ENCODE peak calls at places on chromosomes 13 and 19, in nine cellular contexts. A is heart right ventricle, W is Peyer's patch, G is cardiac muscle cell, X is SK-N-MC, J is ascending aorta, R is IMR-90, Y is PC-3, O is upper lobe of right lung. Z is an unnamed sample.

GRCh38 chr19:5578094-5578846 is 10.5 kb upstream of the TINCR start:
- DNase-seq in R (peak), A (peak), Y (peak), G (peak), W (peak), O (peak), J (no peak), X (no peak), Z (no peak)

GRCh38 chr13:69291292-69291906 is 816.2 kb upstream of the ATXN8OS start:
- DNase-seq in J (no peak), A (no peak), O (no peak), Y (no peak), R (no peak), G (no peak), W (no peak), X (no peak), Z (no peak)

GRCh38 chr19:40962460-40962961 is 28.6 kb upstream of the CYP2B6 start:
- DNase-seq in W (no peak), O (no peak), A (no peak), R (no peak), J (no peak), G (peak), X (no peak), Y (peak), Z (no peak)

GRCh38 chr19:23415561-23416191 is 20.4 kb upstream of the ZNF91 start:
- DNase-seq in G (peak), O (peak), R (no peak), A (peak), J (no peak), Y (no peak), X (no peak), W (peak), Z (no peak)

GRCh38 chr19:18802354-18802753 is 11.2 kb upstream of the COMP start:
- DNase-seq in R (no peak), G (no peak), W (no peak), J (no peak), X (no peak), Y (no peak), A (no peak), O (no peak), Z (no peak)

GRCh38 chr13:21849323-21849722 is 178.4 kb downstream of the FGF9 start:
- DNase-seq in Y (peak), O (no peak), W (no peak), X (no peak), A (no peak), J (no peak), R (peak), G (peak), Z (no peak)

GRCh38 chr13:80413611-80414010 is 72.7 kb upstream of the SPRY2 start:
- DNase-seq in Y (no peak), G (no peak), R (no peak), A (no peak), O (no peak), J (no peak), W (no peak), X (no peak), Z (no peak)

GRCh38 chr19:35167251-35168119 is 12.9 kb downstream of the FXYD5 start:
- DNase-seq in Y (no peak), R (no peak), J (no peak), W (no peak), G (no peak), X (no peak), O (peak), A (no peak), Z (no peak)

GRCh38 chr19:47444388-47444821 is 25.1 kb upstream of the MEIS3 start:
- DNase-seq in W (no peak), Y (no peak), X (no peak), R (no peak), J (no peak), A (no peak), G (no peak), O (no peak), Z (no peak)

GRCh38 chr13:31049833-31050232 is 111.9 kb downstream of the HSPH1 start:
- DNase-seq in A (no peak), O (no peak), G (no peak), W (no peak), Y (no peak), J (no peak), X (no peak), R (no peak), Z (no peak)

GRCh38 chr19:43784981-43785808 is 4.4 kb upstream of the KCNN4 start:
- DNase-seq in W (peak), J (no peak), G (peak), R (peak), O (peak), X (no peak), A (peak), Y (peak), Z (no peak)

GRCh38 chr13:82803341-82803740 is 1078.9 kb downstream of the SLITRK1 start:
- DNase-seq in O (no peak), W (no peak), R (no peak), G (peak), A (no peak), J (no peak), X (peak), Y (no peak), Z (no peak)

GRCh38 chr13:98014766-98015165 is 61.3 kb downstream of the IPO5 start:
- DNase-seq in G (peak), A (no peak), X (no peak), W (no peak), Y (peak), J (no peak), O (no peak), R (peak), Z (no peak)

GRCh38 chr19:13610042-13610691 is 103.9 kb upstream of the CACNA1A start:
- DNase-seq in X (no peak), R (no peak), G (no peak), W (peak), O (no peak), J (no peak), A (no peak), Y (peak), Z (no peak)

DNA sequence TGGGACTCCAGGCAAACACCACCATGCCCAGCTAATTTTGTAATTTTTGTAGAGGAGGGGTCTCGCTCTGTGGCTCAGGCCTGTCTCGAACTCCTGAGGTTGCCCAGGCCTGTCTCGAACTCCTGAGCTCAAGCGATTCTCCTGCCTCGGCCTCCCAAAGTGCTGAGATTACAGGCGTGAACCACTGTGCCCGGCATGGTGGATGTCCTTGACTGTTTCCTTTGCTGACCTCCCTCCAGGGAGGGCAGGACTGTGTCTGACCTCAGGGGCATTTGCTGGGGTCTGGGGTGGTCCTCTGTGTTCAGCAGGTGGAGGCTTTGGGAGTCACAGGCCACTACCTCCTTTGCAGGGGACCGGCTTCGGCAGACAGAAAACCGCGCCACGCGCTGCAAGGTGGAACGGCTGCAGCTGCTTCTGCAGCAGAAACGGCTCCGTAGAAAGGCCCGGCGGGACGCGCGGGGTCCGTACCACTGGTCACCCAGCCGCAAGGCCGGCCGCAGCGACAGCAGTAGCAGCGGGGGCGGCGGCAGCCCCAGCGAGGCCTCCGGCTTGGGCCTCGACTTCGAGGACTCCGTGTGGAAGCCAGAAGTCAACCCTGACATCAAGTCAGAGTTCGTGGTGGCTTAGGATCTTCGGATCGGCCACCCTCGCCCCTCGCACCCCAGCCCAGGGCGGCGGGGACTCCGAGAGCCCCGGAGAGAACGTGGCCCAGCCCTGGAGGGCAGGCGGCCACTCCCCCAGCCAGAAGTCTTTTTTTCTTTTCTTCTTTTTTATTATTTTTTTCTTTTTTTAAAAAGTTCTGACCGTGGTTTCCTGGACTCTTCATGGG is 8.5 kb downstream of the MIDN start:
- DNase-seq in G (no peak), A (no peak), O (no peak), Y (no peak), X (no peak), W (no peak), R (no peak), J (no peak), Z (no peak)
- H3K27ac ChIP-seq in G (peak), A (peak), O (peak), Y (no peak), X (peak), W (peak), R (peak), J (peak), Z (no peak)

GRCh38 chr19:21396893-21397572 is at the start of gene ZNF493:
- DNase-seq in W (peak), G (peak), J (peak), A (peak), X (peak), O (peak), Y (peak), R (peak), Z (peak)

GRCh38 chr19:21398851-21399250 is 1.9 kb downstream of the ZNF493 start:
- DNase-seq in R (peak), W (no peak), A (no peak), X (no peak), O (no peak), J (no peak), Y (no peak), G (no peak), Z (no peak)

DNA sequence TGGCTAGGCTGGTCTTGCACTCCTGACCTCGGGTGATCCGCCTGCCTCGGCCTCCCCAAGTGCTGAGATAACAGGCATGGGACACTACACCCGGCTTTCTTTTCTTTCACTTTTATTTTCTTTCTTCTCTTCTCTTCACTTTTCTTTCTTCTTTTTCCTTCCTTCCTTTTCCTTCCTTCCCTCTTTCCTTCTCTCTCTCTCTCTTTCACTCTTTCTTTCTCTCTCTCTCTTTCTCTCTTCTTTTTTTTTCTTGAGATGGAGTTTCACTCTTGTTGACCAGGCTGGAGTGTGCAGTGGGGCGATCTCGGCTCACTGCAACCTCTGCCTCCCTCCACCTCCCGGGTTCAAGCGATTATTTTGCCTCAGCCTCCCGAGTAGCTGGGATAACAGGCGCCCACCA is 812 bp upstream of the ZNF493 start:
- DNase-seq in R (no peak), X (no peak), W (no peak), J (no peak), Y (no peak), O (no peak), A (no peak), G (no peak), Z (no peak)
- H3K4me3 ChIP-seq in R (no peak), X (no peak), W (no peak), J (no peak), Y (no peak), O (no peak), A (no peak), G (no peak), Z (no peak)

GRCh38 chr13:51827254-51827653 is 17.7 kb downstream of the TMEM272 start:
- DNase-seq in G (no peak), W (no peak), O (no peak), X (no peak), A (no peak), Y (no peak), J (no peak), R (no peak), Z (no peak)

GRCh38 chr13:51825681-51826254 is 19.2 kb downstream of the TMEM272 start:
- DNase-seq in G (no peak), A (no peak), Y (no peak), R (no peak), W (no peak), O (no peak), J (no peak), X (no peak), Z (no peak)

GRCh38 chr13:51823861-51824260 is 19.9 kb upstream of the DHRS12 start:
- DNase-seq in W (no peak), Y (no peak), G (peak), X (no peak), J (no peak), O (no peak), A (no peak), R (no peak), Z (no peak)

GRCh38 chr13:51825165-51825592 is 19.8 kb downstream of the TMEM272 start:
- DNase-seq in A (no peak), J (no peak), W (no peak), O (no peak), X (no peak), G (peak), Y (no peak), R (no peak), Z (no peak)

DNA sequence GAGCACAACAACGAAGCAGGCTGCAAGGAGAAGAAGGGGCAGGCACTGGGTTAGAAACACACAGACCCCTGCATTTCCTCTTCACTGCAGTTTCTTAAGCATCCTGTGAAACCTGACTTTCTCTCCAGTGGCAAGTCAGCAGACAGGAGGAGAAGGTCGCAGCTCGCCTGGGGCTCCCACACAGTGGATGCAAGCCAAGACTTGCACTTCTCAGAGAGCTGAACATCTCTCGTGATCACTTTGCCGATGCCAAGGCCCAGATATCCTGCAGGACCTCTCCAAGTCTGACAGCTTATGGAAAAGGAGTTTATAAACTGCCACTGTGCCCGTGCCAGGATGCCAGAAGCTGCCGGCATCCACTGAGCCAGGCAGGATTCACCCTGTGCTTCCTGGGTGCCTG is 18.4 kb downstream of the TMEM272 start:
- DNase-seq in O (no peak), J (no peak), R (no peak), Y (no peak), X (no peak), G (peak), W (no peak), A (peak), Z (no peak)
- H3K27ac ChIP-seq in O (peak), J (no peak), R (no peak), Y (no peak), X (peak), G (no peak), W (no peak), A (peak), Z (no peak)

DNA sequence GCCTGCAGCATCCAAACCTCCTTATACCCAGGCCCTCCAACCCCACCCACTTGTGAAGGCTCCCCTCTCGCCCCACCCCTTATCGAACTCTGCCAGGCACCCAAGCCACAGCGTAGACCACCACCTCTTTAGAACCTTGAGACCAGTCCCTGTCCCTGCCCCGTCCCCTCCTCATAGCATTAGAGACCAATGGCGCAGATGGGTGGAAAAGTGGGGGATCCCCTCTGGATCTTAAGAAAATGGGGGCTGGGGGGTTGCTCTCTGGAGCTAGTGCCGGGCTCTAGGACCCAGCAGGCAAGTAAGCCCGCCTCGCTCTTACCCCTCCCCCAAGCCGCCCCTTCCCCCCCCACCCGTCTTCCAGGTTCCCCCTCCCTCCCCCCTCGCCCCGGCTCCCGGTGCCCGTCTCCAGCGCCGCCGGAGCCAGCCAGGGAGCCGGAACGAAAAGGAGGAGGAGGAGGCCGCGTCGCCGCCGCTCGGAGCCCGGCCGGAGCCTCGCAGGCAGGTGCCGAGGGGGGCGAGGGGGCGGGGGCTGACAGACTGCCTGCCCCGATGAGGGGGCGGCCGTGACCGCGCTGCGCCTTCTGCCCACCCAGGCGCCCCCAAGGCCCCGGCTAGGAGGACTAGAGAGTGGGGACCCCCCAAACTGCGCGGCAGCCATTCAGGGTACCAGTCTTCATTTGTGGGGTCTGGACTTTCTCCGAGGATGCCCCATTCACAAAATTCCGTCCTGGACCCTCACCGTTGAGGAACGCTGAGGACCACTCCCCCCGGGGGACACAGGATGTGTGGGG is at the start of gene SPRED3:
- DNase-seq in G (peak), Y (peak), O (no peak), J (no peak), A (no peak), R (peak), X (no peak), W (peak), Z (no peak)
- H3K4me3 ChIP-seq in G (peak), Y (peak), O (peak), J (peak), A (peak), R (peak), X (peak), W (peak), Z (peak)

GRCh38 chr13:113491982-113492381 is 1.5 kb upstream of the DCUN1D2 start:
- DNase-seq in G (no peak), O (no peak), W (no peak), X (no peak), Y (no peak), A (no peak), R (no peak), J (no peak), Z (no peak)
- H3K27ac ChIP-seq in G (no peak), O (no peak), W (no peak), X (no peak), Y (peak), A (peak), R (peak), J (peak), Z (peak)

GRCh38 chr13:54536112-54536511 is 1507.5 kb downstream of the OLFM4 start:
- DNase-seq in J (no peak), Y (peak), G (no peak), O (no peak), X (no peak), W (no peak), R (no peak), A (peak), Z (no peak)
- H3K4me3 ChIP-seq in J (no peak), Y (no peak), G (no peak), O (no peak), X (no peak), W (no peak), R (no peak), A (no peak), Z (no peak)

GRCh38 chr13:44840131-44840530 is 149.1 kb downstream of the NUFIP1 start:
- DNase-seq in W (no peak), R (no peak), G (peak), Y (no peak), X (no peak), J (no peak), A (no peak), O (no peak), Z (no peak)
- H3K27ac ChIP-seq in W (no peak), R (no peak), G (no peak), Y (no peak), X (no peak), J (peak), A (no peak), O (no peak), Z (peak)

DNA sequence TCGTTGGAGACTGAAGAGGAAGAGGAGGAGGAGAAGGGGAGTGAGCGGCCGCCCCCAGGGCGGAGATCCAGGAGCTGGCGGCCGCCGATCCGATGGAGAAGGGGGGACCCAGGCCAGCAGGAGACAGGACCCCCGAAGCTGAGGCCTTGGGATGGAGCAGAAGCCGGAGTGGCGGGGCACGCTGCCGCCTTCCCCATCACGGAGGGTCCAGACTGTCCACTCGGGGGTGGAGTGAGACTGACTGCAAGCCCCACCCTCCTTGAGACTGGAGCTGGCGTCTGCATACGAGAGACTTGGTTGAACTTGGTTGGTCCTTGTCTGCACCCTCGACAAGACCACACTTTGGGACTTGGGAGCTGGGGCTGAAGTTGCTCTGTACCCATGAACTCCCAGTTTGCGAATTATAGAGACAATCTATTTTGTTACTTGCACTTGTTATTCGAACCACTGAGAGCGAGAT is 1.8 kb downstream of the GADD45B start:
- DNase-seq in Y (peak), R (peak), X (no peak), A (peak), O (no peak), G (peak), W (no peak), J (no peak), Z (no peak)
- H3K4me3 ChIP-seq in Y (peak), R (peak), X (peak), A (peak), O (peak), G (peak), W (peak), J (peak), Z (peak)

GRCh38 chr19:17467471-17468301 is 2.6 kb upstream of the SLC27A1 start:
- DNase-seq in G (no peak), A (no peak), R (no peak), J (no peak), X (no peak), O (no peak), Y (no peak), W (no peak), Z (no peak)
- H3K27ac ChIP-seq in G (no peak), A (peak), R (no peak), J (peak), X (peak), O (peak), Y (no peak), W (no peak), Z (peak)